ENCODE peak calls at places on chromosomes 6 and 20, in eight cellular contexts. C is ovary, U is choroid plexus epithelial cell, S is nephron progenitor cell, M is mesothelial cell of epicardium, W is fibroblast of the aortic adventitia, G is endothelial cell, N is Caco-2. J is an unnamed sample.

GRCh38 chr6:146526192-146526591 is 17.4 kb upstream of the RAB32 start:
- DNase-seq in W (peak; percentile 57), C (no peak), G (no peak), S (no peak), U (peak; percentile 48), M (no peak), N (no peak), J (no peak)

GRCh38 chr6:4853782-4854511 is 77.7 kb downstream of the CDYL start:
- DNase-seq in G (no peak), S (no peak), W (no peak), M (no peak), C (no peak), N (peak; percentile 69), U (no peak), J (no peak)

GRCh38 chr6:91082311-91082803 is 495.5 kb upstream of the MAP3K7 start:
- DNase-seq in U (peak; percentile 78), S (peak; percentile 5), M (no peak), W (no peak), C (peak; percentile 43), G (no peak), N (no peak), J (no peak)

GRCh38 chr20:1375515-1375914 is 17.3 kb downstream of the FKBP1A start:
- DNase-seq in S (no peak), M (no peak), G (no peak), U (peak; percentile 77), C (no peak), N (no peak), W (peak; percentile 67), J (no peak)

GRCh38 chr6:38579010-38579628 is 60.6 kb downstream of the BTBD9 start:
- DNase-seq in N (no peak), S (no peak), W (peak; percentile 16), M (no peak), G (no peak), U (peak; percentile 44), C (no peak), J (no peak)

GRCh38 chr6:156175971-156176421 is 601.2 kb upstream of the ARID1B start:
- DNase-seq in C (peak; percentile 62), S (peak; percentile 9), W (no peak), G (peak; percentile 24), M (no peak), N (peak; percentile 34), U (peak; percentile 1), J (no peak)

GRCh38 chr6:13716225-13716954 is 4.8 kb upstream of the RANBP9 start:
- DNase-seq in U (no peak), S (no peak), W (no peak), N (no peak), C (no peak), G (no peak), M (no peak), J (no peak)

GRCh38 chr20:53146201-53146891 is 174.2 kb downstream of the TSHZ2 start:
- DNase-seq in S (no peak), W (no peak), G (no peak), U (no peak), N (no peak), M (no peak), C (no peak), J (no peak)

GRCh38 chr6:110761371-110761770 is 53.9 kb downstream of the CDK19 start:
- DNase-seq in N (no peak), W (no peak), C (no peak), S (no peak), U (no peak), G (no peak), M (no peak), J (no peak)

GRCh38 chr6:31968326-31968725 is 3.6 kb downstream of the DXO start:
- DNase-seq in N (no peak), S (no peak), G (no peak), C (no peak), U (no peak), M (no peak), W (no peak), J (no peak)

GRCh38 chr6:134930463-134930862 is 19.4 kb downstream of the ALDH8A1 start:
- DNase-seq in M (no peak), C (no peak), N (no peak), U (no peak), W (no peak), G (no peak), S (no peak), J (no peak)

GRCh38 chr20:63682384-63683139 is 13.9 kb upstream of the TNFRSF6B start:
- DNase-seq in M (no peak), S (no peak), G (no peak), C (peak; percentile 62), W (peak; percentile 98), U (peak; percentile 92), N (peak; percentile 93), J (no peak)

GRCh38 chr6:168417158-168417557 is 23.8 kb upstream of the SMOC2 start:
- DNase-seq in S (no peak), C (peak; percentile 59), U (no peak), W (no peak), G (no peak), N (no peak), M (no peak), J (no peak)

GRCh38 chr20:36818831-36819230 is 45.3 kb upstream of the DSN1 start:
- DNase-seq in W (no peak), G (no peak), U (no peak), M (no peak), C (no peak), S (no peak), N (no peak), J (no peak)

GRCh38 chr20:21719592-21720214 is 14.2 kb downstream of the PAX1 start:
- DNase-seq in N (peak; percentile 72), G (peak; percentile 79), S (peak; percentile 80), M (peak; percentile 79), C (no peak), U (peak; percentile 82), W (peak; percentile 78), J (no peak)

GRCh38 chr6:27334141-27334540 is 22.1 kb upstream of the POM121L2 start:
- DNase-seq in C (no peak), G (no peak), M (no peak), U (no peak), W (no peak), S (no peak), N (no peak), J (no peak)

GRCh38 chr20:3667434-3668037 is 4.3 kb upstream of the GFRA4 start:
- DNase-seq in N (no peak), U (no peak), W (no peak), C (no peak), G (no peak), M (no peak), S (no peak), J (no peak)

GRCh38 chr6:15351631-15352030 is 105.8 kb downstream of the JARID2 start:
- DNase-seq in N (no peak), G (no peak), M (no peak), C (no peak), U (peak; percentile 60), S (no peak), W (peak; percentile 96), J (no peak)

GRCh38 chr6:96990462-96990861 is 65.9 kb downstream of the KLHL32 start:
- DNase-seq in M (no peak), W (no peak), N (no peak), U (no peak), C (peak; percentile 39), S (no peak), G (no peak), J (no peak)

GRCh38 chr6:98323605-98324004 is 510.8 kb upstream of the POU3F2 start:
- DNase-seq in U (no peak), C (no peak), N (no peak), W (no peak), G (no peak), M (no peak), S (no peak), J (no peak)
- TF ChIP-seq CTCF in U (no peak), C (no peak), N (no peak), W (no peak), G (no peak), M (no peak), S (no peak), J (no peak)

DNA sequence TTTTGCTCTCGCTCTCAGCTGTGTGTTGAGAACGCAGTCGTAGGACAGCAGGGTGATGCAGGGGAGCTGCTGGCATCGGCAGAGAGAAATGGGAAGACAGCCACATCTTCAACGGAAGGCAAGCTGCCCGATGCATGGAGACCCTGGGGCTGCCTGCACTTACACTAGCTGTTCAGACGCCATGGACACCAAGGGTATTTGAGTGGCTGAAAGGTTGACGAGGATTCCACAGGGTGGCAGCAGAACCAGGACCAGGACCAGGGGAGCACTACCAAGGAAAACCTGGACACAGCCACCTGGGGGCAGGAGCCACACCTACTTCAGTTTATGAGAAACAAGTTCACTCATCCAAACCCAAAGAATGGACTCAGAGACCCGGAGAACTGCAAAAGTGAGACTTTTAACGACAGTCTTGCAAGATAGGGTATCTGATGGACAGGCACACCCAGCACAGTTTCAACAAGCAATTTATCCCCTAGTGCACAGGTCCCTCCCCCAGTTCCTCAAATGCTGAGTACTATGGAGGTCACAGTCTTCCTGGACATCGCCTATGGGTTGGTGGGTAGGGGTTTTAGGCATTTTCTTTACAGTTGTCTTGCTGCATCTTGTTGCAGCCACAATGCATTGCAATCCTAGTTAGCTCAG is 56.3 kb upstream of the ENTPD6 start:
- DNase-seq in C (no peak), N (peak; percentile 66), W (no peak), U (no peak), G (no peak), M (no peak), S (no peak), J (no peak)
- TF ChIP-seq CTCF in C (no peak), N (peak; percentile 16), W (no peak), U (no peak), G (no peak), M (no peak), S (no peak), J (no peak)

DNA sequence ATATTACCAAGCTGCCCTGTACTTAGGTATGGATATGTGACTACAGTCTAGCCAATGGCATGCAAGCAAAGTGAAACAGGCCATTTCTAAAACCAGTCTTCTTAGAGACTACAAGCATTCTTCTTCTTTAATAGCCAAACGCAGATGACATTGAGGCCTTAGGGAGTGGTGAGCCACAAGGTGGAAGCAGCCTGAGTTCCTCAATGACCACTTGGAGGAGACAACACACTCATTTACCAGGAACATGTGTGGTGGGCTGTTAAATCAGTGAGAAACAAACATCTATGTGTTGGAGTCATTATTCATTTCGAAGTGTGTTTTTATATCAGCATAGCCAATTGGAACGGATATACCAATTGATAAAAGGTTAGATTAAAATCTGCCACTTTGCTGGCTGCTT is 122.0 kb downstream of the GFRAL start:
- DNase-seq in S (no peak), W (no peak), M (no peak), N (no peak), U (peak; percentile 57), G (peak; percentile 9), C (no peak), J (no peak)
- TF ChIP-seq CTCF in S (no peak), W (peak; percentile 8), M (no peak), N (peak; percentile 21), U (peak; percentile 60), G (peak; percentile 14), C (no peak), J (no peak)

DNA sequence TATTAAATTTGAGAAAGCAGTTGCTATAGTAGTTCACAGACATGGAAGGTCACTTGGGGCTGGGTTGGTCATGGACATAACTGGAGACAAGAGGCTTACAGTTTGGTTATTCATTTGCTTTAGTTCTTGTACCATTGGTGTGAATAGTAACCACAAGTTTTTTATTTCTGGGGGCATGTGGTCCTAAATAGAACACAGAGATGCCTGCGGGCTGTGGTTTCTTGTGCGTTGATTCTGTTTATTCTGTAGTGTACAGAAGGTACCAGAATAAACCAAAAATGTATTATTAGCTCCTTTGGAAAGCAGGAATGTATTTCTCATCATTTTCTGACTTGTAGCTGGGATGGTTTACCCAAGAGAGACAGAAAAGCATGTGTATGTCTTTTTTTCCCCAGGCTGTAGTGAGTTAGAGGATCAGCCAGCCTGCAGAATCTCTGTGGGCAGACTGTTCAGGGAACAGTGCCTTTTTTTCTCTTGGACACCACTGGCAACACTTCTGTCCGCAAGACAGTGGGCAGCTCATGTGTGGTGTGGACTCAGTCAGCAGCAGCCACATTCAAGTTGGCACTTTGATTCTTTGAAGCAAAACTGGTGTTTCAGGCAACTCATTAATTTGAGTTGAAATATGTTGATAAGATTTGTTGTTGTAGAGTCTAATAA is 122.1 kb downstream of the LRRC1 start:
- DNase-seq in C (no peak), G (no peak), S (no peak), W (no peak), N (no peak), U (no peak), M (no peak), J (no peak)
- TF ChIP-seq CTCF in C (no peak), G (no peak), S (no peak), W (no peak), N (no peak), U (no peak), M (no peak), J (no peak)